ENCODE peak calls at places on chromosomes 11 and 22, in ten cellular contexts. S is tibial nerve, U is Peyer's patch, I is GM23248, H is left ventricle myocardium inferior, K is IMR-90, Y is transverse colon, D is fibroblast of lung, E is DND-41, F is HCT116. N is an unnamed sample.

GRCh38 chr11:80173487-80174136 is 732.8 kb upstream of the TENM4 start:
- DNase-seq in S (no peak), U (no peak), I (no peak), H (no peak), K (no peak), Y (no peak), D (no peak), E (no peak), F (no peak), N (no peak)

GRCh38 chr11:120063686-120064340 is 74.1 kb downstream of the TRIM29 start:
- DNase-seq in S (no peak), U (no peak), I (no peak), H (no peak), K (no peak), Y (no peak), D (no peak), E (no peak), F (no peak), N (no peak)

GRCh38 chr11:8258289-8258688 is 5.4 kb downstream of the LMO1 start:
- DNase-seq in S (no peak), U (peak; percentile 26), I (peak; percentile 30), H (no peak), K (no peak), Y (no peak), D (no peak), E (no peak), F (no peak), N (no peak)

GRCh38 chr22:27416553-27417427 is 384.8 kb downstream of the MN1 start:
- DNase-seq in S (no peak), U (no peak), I (peak; percentile 90), H (no peak), K (peak; percentile 88), Y (no peak), D (peak; percentile 79), E (no peak), F (no peak), N (no peak)

GRCh38 chr11:75868990-75869389 is 54.0 kb downstream of the UVRAG start:
- DNase-seq in S (no peak), U (no peak), I (no peak), H (no peak), K (no peak), Y (no peak), D (no peak), E (no peak), F (no peak), N (no peak)

GRCh38 chr11:129732926-129733325 is 82.7 kb upstream of the TMEM45B start:
- DNase-seq in S (no peak), U (no peak), I (no peak), H (no peak), K (no peak), Y (no peak), D (no peak), E (no peak), F (no peak), N (no peak)

GRCh38 chr11:119206512-119207299 is 567 bp downstream of the CBL start:
- DNase-seq in S (no peak), U (no peak), I (peak; percentile 68), H (peak; percentile 51), K (no peak), Y (peak; percentile 55), D (no peak), E (peak; percentile 55), F (no peak), N (peak; percentile 46)

GRCh38 chr11:128664286-128664685 is 29.6 kb upstream of the FLI1 start:
- DNase-seq in S (no peak), U (no peak), I (no peak), H (no peak), K (no peak), Y (no peak), D (no peak), E (no peak), F (no peak), N (no peak)

GRCh38 chr22:49100764-49101163 is 726.9 kb downstream of the BRD1 start:
- DNase-seq in S (no peak), U (peak; percentile 8), I (no peak), H (no peak), K (no peak), Y (no peak), D (no peak), E (no peak), F (no peak), N (no peak)

GRCh38 chr22:21816787-21817496 is 50.5 kb downstream of the MAPK1 start:
- DNase-seq in S (no peak), U (no peak), I (peak; percentile 95), H (no peak), K (peak; percentile 95), Y (no peak), D (peak; percentile 92), E (peak; percentile 11), F (no peak), N (peak; percentile 73)

GRCh38 chr11:46738887-46739286 is 19.9 kb downstream of the F2 start:
- DNase-seq in S (no peak), U (no peak), I (no peak), H (no peak), K (no peak), Y (peak; percentile 22), D (no peak), E (no peak), F (no peak), N (no peak)

DNA sequence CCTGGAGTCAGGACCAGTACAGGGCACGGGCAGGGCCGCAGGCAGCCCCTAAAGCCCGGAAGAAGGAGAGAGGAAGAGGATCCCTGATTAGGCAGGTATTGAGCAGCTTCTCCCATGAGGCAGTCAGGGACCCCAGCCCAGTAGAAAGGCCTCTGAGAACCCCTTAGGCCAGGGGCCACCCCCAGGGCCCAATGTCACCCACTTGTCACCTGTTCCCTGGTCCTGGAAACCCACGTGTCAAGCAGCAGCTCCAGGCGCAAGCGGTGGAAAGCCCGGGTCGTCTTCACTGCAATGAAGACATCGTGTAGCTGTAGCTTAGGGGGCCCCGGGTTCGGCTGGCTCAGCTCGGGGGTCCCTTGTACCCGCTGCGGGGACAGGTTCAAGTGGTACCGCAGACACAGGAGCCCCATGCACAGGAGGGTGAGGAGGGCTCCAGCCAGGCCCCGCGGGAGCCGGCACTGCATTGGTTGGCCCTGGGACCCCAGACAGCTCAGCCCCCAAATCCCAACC is 415 bp downstream of the MFNG start:
- DNase-seq in S (no peak), U (peak; percentile 55), I (no peak), H (no peak), K (no peak), Y (no peak), D (no peak), E (peak; percentile 28), F (no peak), N (no peak)
- H3K4me1 ChIP-seq in S (no peaks in the 10 kb centered on the region), U (peaks cover 26% of the 10 kb centered on the region), I (peaks cover 4% of the 10 kb centered on the region), H (peaks cover 53% of the 10 kb centered on the region), K (peaks cover 11% of the 10 kb centered on the region), Y (peaks cover 8% of the 10 kb centered on the region), D (peaks cover 2% of the 10 kb centered on the region), E (peaks cover 29% of the 10 kb centered on the region), F (peaks cover 19% of the 10 kb centered on the region), N (peaks cover 63% of the 10 kb centered on the region)

GRCh38 chr22:20205464-20205963 is 54.7 kb upstream of the CCDC188 start:
- DNase-seq in S (no peak), U (no peak), I (no peak), H (no peak), K (no peak), Y (no peak), D (no peak), E (no peak), F (no peak), N (no peak)

GRCh38 chr22:20204821-20205220 is 54.0 kb upstream of the CCDC188 start:
- DNase-seq in S (no peak), U (no peak), I (peak; percentile 28), H (no peak), K (no peak), Y (no peak), D (no peak), E (no peak), F (no peak), N (no peak)

GRCh38 chr22:20205964-20206708 is 55.3 kb upstream of the CCDC188 start:
- DNase-seq in S (no peak), U (peak; percentile 79), I (peak; percentile 82), H (peak; percentile 67), K (peak; percentile 63), Y (peak; percentile 78), D (peak; percentile 80), E (peak; percentile 77), F (peak; percentile 75), N (peak; percentile 71)

GRCh38 chr22:20203142-20204099 is 52.6 kb upstream of the CCDC188 start:
- DNase-seq in S (no peak), U (peak; percentile 85), I (peak; percentile 47), H (peak; percentile 41), K (peak; percentile 1), Y (no peak), D (peak; percentile 36), E (no peak), F (no peak), N (no peak)

GRCh38 chr22:20204281-20204680 is 53.4 kb upstream of the CCDC188 start:
- DNase-seq in S (no peak), U (no peak), I (no peak), H (no peak), K (no peak), Y (no peak), D (no peak), E (no peak), F (no peak), N (no peak)
- H3K4me1 ChIP-seq in S (no peaks in the 10 kb centered on the region), U (peaks cover 48% of the 10 kb centered on the region), I (peaks cover 32% of the 10 kb centered on the region), H (peaks cover 53% of the 10 kb centered on the region), K (peaks cover 20% of the 10 kb centered on the region), Y (peaks cover 30% of the 10 kb centered on the region), D (peaks cover 26% of the 10 kb centered on the region), E (peaks cover 19% of the 10 kb centered on the region), F (peaks cover 35% of the 10 kb centered on the region), N (peaks cover 23% of the 10 kb centered on the region)

GRCh38 chr11:63911876-63912275 is 5.1 kb downstream of the RCOR2 start:
- DNase-seq in S (no peak), U (no peak), I (no peak), H (no peak), K (no peak), Y (no peak), D (no peak), E (no peak), F (no peak), N (no peak)
- H3K4me1 ChIP-seq in S (no peaks in the 10 kb centered on the region), U (peaks cover 16% of the 10 kb centered on the region), I (no peaks in the 10 kb centered on the region), H (peaks cover 59% of the 10 kb centered on the region), K (peaks cover 7% of the 10 kb centered on the region), Y (peaks cover 19% of the 10 kb centered on the region), D (peaks cover 3% of the 10 kb centered on the region), E (peaks cover 12% of the 10 kb centered on the region), F (peaks cover 5% of the 10 kb centered on the region), N (peaks cover 8% of the 10 kb centered on the region)

GRCh38 chr11:126115253-126115540 is 52.5 kb upstream of the CDON start:
- DNase-seq in S (peak; percentile 27), U (peak; percentile 79), I (peak; percentile 68), H (peak; percentile 81), K (no peak), Y (peak; percentile 71), D (peak; percentile 45), E (peak; percentile 31), F (no peak), N (no peak)

GRCh38 chr11:126114486-126115252 is 52.0 kb upstream of the CDON start:
- DNase-seq in S (no peak), U (no peak), I (peak; percentile 41), H (no peak), K (peak; percentile 21), Y (no peak), D (no peak), E (no peak), F (no peak), N (no peak)

GRCh38 chr11:126113515-126113957 is 50.9 kb upstream of the CDON start:
- DNase-seq in S (peak; percentile 71), U (peak; percentile 89), I (peak; percentile 100), H (peak; percentile 85), K (peak; percentile 96), Y (peak; percentile 90), D (peak; percentile 99), E (no peak), F (peak; percentile 44), N (no peak)

GRCh38 chr11:126113012-126113411 is 50.3 kb upstream of the CDON start:
- DNase-seq in S (no peak), U (no peak), I (peak; percentile 39), H (no peak), K (no peak), Y (no peak), D (no peak), E (no peak), F (no peak), N (no peak)

GRCh38 chr11:126113963-126114362 is 51.3 kb upstream of the CDON start:
- DNase-seq in S (no peak), U (no peak), I (peak; percentile 51), H (no peak), K (no peak), Y (no peak), D (no peak), E (no peak), F (no peak), N (no peak)
- H3K4me1 ChIP-seq in S (no peaks in the 10 kb centered on the region), U (peaks cover 46% of the 10 kb centered on the region), I (peaks cover 69% of the 10 kb centered on the region), H (peaks cover 72% of the 10 kb centered on the region), K (peaks cover 38% of the 10 kb centered on the region), Y (peaks cover 38% of the 10 kb centered on the region), D (peaks cover 31% of the 10 kb centered on the region), E (no peaks in the 10 kb centered on the region), F (peaks cover 11% of the 10 kb centered on the region), N (no peaks in the 10 kb centered on the region)